ENCODE peak calls at places on chromosome 9, in six cellular contexts. S is testis, G is mammary epithelial cell, C is upper lobe of left lung, T is heart left ventricle, P is psoas muscle. R is an unnamed sample. For H3K9me3 and H3K4me1, the result is how much of the 10 kb centered on the place peaks cover.

GRCh38 chr9:131263701-131264100 is 12.6 kb downstream of the FAM78A start:
- DNase-seq in S (no peak), G (no peak), C (no peak), T (peak), P (no peak), R (no peak)

GRCh38 chr9:103372828-103373227 is 377.7 kb downstream of the CYLC2 start:
- DNase-seq in S (no peak), G (no peak), C (peak), T (no peak), P (no peak), R (no peak)

GRCh38 chr9:13817754-13818278 is 496.1 kb downstream of the NFIB start:
- DNase-seq in S (no peak), G (no peak), C (no peak), T (no peak), P (no peak), R (no peak)

GRCh38 chr9:7961076-7961475 is 161.5 kb upstream of the DMAC1 start:
- DNase-seq in S (no peak), G (no peak), C (no peak), T (no peak), P (no peak), R (no peak)

GRCh38 chr9:21993893-21994525 is at the start of gene CDKN2A:
- DNase-seq in S (peak), G (peak), C (peak), T (peak), P (peak), R (peak)

GRCh38 chr9:107637421-107638420 is 148.2 kb upstream of the KLF4 start:
- DNase-seq in S (peak), G (peak), C (peak), T (peak), P (peak), R (peak)

GRCh38 chr9:117073539-117074336 is 341.1 kb downstream of the ASTN2 start:
- DNase-seq in S (peak), G (peak), C (no peak), T (no peak), P (no peak), R (peak)

GRCh38 chr9:111872886-111873285 is 23.7 kb upstream of the UGCG start:
- DNase-seq in S (no peak), G (no peak), C (no peak), T (no peak), P (no peak), R (no peak)

GRCh38 chr9:137138058-137138697 is 776 bp upstream of the GRIN1 start:
- DNase-seq in S (no peak), G (no peak), C (peak), T (no peak), P (no peak), R (no peak)

GRCh38 chr9:124506931-124507879 is at the start of gene NR5A1:
- DNase-seq in S (peak), G (no peak), C (peak), T (no peak), P (no peak), R (no peak)

GRCh38 chr9:755454-756381 is 85.8 kb upstream of the DMRT1 start:
- DNase-seq in S (no peak), G (peak), C (no peak), T (no peak), P (no peak), R (peak)

GRCh38 chr9:136363106-136363605 is 388 bp downstream of the DNLZ start:
- DNase-seq in S (peak), G (peak), C (peak), T (peak), P (peak), R (peak)

GRCh38 chr9:129235931-129236331 is 57.9 kb upstream of the IER5L start:
- DNase-seq in S (no peak), G (no peak), C (no peak), T (peak), P (peak), R (no peak)

GRCh38 chr9:93681316-93682154 is 105.2 kb downstream of the PHF2 start:
- DNase-seq in S (peak), G (no peak), C (peak), T (peak), P (peak), R (no peak)

GRCh38 chr9:132769895-132770774 is 99.9 kb downstream of the GTF3C4 start:
- DNase-seq in S (peak), G (peak), C (peak), T (peak), P (peak), R (peak)

GRCh38 chr9:107240260-107240659 is 42.8 kb upstream of the RAD23B start:
- DNase-seq in S (no peak), G (no peak), C (no peak), T (no peak), P (no peak), R (no peak)

GRCh38 chr9:92501671-92502393 is 19.5 kb upstream of the ASPN start:
- DNase-seq in S (peak), G (peak), C (no peak), T (no peak), P (peak), R (peak)

GRCh38 chr9:137674307-137675305 is 55.8 kb downstream of the EHMT1 start:
- DNase-seq in S (peak), G (no peak), C (no peak), T (no peak), P (no peak), R (peak)

GRCh38 chr9:10003047-10003446 is 609.8 kb downstream of the PTPRD start:
- DNase-seq in S (no peak), G (no peak), C (no peak), T (no peak), P (no peak), R (no peak)

GRCh38 chr9:34664281-34665108 is 2.0 kb upstream of the CCL27 start:
- DNase-seq in S (peak), G (peak), C (no peak), T (peak), P (peak), R (peak)

GRCh38 chr9:129394011-129394919 is 216.2 kb upstream of the IER5L start:
- DNase-seq in S (peak), G (no peak), C (no peak), T (peak), P (peak), R (no peak)

GRCh38 chr9:135522137-135522877 is 1.1 kb downstream of the LCN1 start:
- DNase-seq in S (no peak), G (no peak), C (peak), T (peak), P (no peak), R (no peak)

GRCh38 chr9:29659014-29659413 is 2085.7 kb upstream of the C9orf72 start:
- DNase-seq in S (no peak), G (no peak), C (no peak), T (no peak), P (no peak), R (no peak)

GRCh38 chr9:131461166-131461565 is 41.6 kb upstream of the POMT1 start:
- DNase-seq in S (no peak), G (no peak), C (no peak), T (no peak), P (no peak), R (no peak)

GRCh38 chr9:27489087-27489876 is 34.8 kb upstream of the IFNK start:
- DNase-seq in S (no peak), G (no peak), C (no peak), T (no peak), P (no peak), R (no peak)

GRCh38 chr9:86614871-86615849 is 260.9 kb upstream of the TUT7 start:
- DNase-seq in S (peak), G (peak), C (no peak), T (no peak), P (no peak), R (no peak)

GRCh38 chr9:12774861-12775367 is at the start of gene LURAP1L:
- DNase-seq in S (peak), G (peak), C (no peak), T (no peak), P (no peak), R (peak)

GRCh38 chr9:135921749-135922310 is 14.5 kb upstream of the CAMSAP1 start:
- DNase-seq in S (no peak), G (no peak), C (peak), T (no peak), P (peak), R (no peak)

GRCh38 chr9:91693226-91693625 is 256.8 kb downstream of the ROR2 start:
- DNase-seq in S (no peak), G (peak), C (no peak), T (no peak), P (no peak), R (no peak)

GRCh38 chr9:34896112-34896511 is 62.0 kb upstream of the PHF24 start:
- DNase-seq in S (no peak), G (no peak), C (no peak), T (no peak), P (no peak), R (peak)

GRCh38 chr9:130331061-130331460 is 65.5 kb downstream of the HMCN2 start:
- DNase-seq in S (no peak), G (no peak), C (no peak), T (no peak), P (no peak), R (no peak)

GRCh38 chr9:119861801-119862200 is 492.6 kb upstream of the BRINP1 start:
- DNase-seq in S (no peak), G (no peak), C (no peak), T (no peak), P (peak), R (no peak)
- H3K9me3 ChIP-seq in S (under half), G (under half), C (under half), T (under half), P (under half), R (under half)

GRCh38 chr9:36136894-36137391 is 410 bp downstream of the GLIPR2 start:
- DNase-seq in S (no peak), G (no peak), C (no peak), T (peak), P (no peak), R (no peak)

GRCh38 chr9:36137392-36138004 is 965 bp downstream of the GLIPR2 start:
- DNase-seq in S (no peak), G (no peak), C (no peak), T (no peak), P (no peak), R (peak)

GRCh38 chr9:36138496-36138895 is 2.0 kb downstream of the GLIPR2 start:
- DNase-seq in S (no peak), G (no peak), C (no peak), T (no peak), P (no peak), R (no peak)

GRCh38 chr9:36140086-36141084 is 3.9 kb downstream of the GLIPR2 start:
- DNase-seq in S (no peak), G (no peak), C (no peak), T (no peak), P (no peak), R (no peak)

DNA sequence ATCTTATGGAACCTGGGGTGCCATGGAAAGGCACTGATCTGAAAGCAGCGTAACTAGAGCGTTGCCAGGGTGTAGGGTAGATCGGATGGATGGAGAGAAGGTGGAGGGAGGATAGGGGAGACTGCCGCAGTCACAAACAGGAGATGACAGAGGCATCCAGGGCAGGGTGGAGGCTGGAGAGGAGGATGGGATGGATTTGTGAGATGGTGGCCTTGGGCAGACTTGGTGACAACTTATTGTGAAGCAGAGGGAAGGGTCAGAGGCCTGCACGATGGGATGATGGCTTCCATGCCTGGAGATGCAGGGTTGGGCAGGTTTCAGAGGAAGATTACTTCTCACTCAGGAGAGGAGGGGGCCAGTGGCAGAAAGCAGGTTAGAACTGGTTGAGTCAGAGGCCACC is 2.4 kb downstream of the GLIPR2 start:
- DNase-seq in S (no peak), G (no peak), C (no peak), T (no peak), P (no peak), R (no peak)
- H3K4me1 ChIP-seq in S (under half), G (under half), C (half or more), T (under half), P (under half), R (under half)

GRCh38 chr9:5511935-5512580 is 1.7 kb downstream of the PDCD1LG2 start:
- DNase-seq in S (no peak), G (peak), C (no peak), T (no peak), P (no peak), R (no peak)

GRCh38 chr9:5511476-5511875 is 1.1 kb downstream of the PDCD1LG2 start:
- DNase-seq in S (no peak), G (no peak), C (no peak), T (no peak), P (no peak), R (no peak)

GRCh38 chr9:5510360-5510931 is at the start of gene PDCD1LG2:
- DNase-seq in S (peak), G (peak), C (no peak), T (no peak), P (no peak), R (peak)

GRCh38 chr9:5510991-5511390 is 660 bp downstream of the PDCD1LG2 start:
- DNase-seq in S (no peak), G (no peak), C (no peak), T (no peak), P (no peak), R (no peak)

DNA sequence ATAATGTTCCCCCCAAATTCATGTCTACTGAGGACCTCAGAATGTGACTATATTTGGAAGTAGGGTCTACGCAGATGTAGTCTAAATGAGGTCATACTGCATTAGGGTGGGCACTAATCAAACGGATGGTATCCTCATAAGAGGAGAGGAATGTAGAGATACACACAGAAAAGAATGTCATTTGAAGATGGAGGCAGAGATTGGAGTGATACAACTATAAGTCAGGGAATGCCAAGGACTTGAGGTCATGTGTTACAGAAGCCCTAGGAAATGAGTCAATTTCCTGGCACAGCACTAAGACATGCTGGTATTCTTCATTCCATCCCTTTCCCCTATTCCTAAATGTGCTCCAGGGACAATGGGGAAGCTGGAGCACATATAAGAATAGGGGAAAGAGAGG is 758 bp upstream of the PDCD1LG2 start:
- DNase-seq in S (no peak), G (peak), C (no peak), T (no peak), P (no peak), R (no peak)
- H3K27ac ChIP-seq in S (peak), G (peak), C (peak), T (peak), P (peak), R (no peak)

GRCh38 chr9:88414298-88414697 is 26.1 kb downstream of the SPIN1 start:
- DNase-seq in S (no peak), G (no peak), C (no peak), T (no peak), P (no peak), R (no peak)

GRCh38 chr9:88411471-88411870 is 23.2 kb downstream of the SPIN1 start:
- DNase-seq in S (no peak), G (no peak), C (no peak), T (no peak), P (no peak), R (no peak)
- H3K9me3 ChIP-seq in S (under half), G (under half), C (under half), T (under half), P (under half), R (under half)

DNA sequence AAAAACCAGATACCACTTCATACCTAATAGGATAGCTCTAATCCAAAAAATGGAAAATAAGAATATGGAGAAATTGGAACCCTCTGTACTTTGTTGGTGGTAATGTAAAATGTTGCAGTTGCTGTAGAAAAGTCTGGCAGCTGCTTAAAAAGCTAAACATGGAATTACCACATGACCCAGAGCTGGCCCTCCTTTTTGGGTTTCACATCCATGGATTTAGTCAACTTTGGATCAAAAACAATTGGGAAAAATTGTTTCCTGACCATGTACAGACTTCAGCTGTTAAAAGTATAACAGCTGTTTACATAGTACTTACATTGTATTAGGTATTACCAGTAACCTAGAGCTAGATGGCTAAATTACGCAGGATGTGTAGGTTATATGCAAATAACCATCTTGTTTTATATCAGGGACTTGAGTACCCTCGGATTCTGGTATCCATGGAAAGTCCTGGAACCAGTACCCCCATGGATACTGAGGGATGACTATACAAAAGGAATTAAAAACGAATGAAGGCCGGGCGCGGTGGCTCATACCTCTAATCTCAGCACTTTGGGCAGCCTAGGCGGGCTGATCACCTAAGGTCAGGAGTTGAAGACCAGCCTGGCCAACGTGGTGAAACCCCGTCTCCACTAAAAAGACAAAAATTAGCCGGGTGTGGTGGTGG is 15.9 kb downstream of the DNAJA1 start:
- DNase-seq in S (no peak), G (no peak), C (no peak), T (no peak), P (no peak), R (no peak)
- H3K4me1 ChIP-seq in S (under half), G (under half), C (under half), T (under half), P (under half), R (under half)

R was measured in cardiac muscle cell.